ENCODE peak calls at places on chromosome 2, in seven cellular contexts. One of them, this sample, is unnamed.

GRCh38 chr2:198490748-198491147 is 686.4 kb downstream of the PLCL1 start:
- DNase-seq in NCI-H510A: no peak
- DNase-seq in M059J: no peak
- DNase-seq in AG04449: no peak
- DNase-seq in stimulated activated CD8-positive, alpha-beta memory T cell treated with anti-CD3 and anti-CD28 coated beads, Interleukin-15, amount 100 ng/mL, for 24 hours: no peak
- DNase-seq in fibroblast of lung: no peak
- DNase-seq in COLO829: no peak
- DNase-seq in this sample: no peak

GRCh38 chr2:140247451-140248205 is 1467.4 kb upstream of the NXPH2 start:
- DNase-seq in NCI-H510A: no peak
- DNase-seq in AG04449: no peak
- DNase-seq in fibroblast of lung: peak
- DNase-seq in COLO829: no peak
- DNase-seq in stimulated activated CD8-positive, alpha-beta memory T cell treated with anti-CD3 and anti-CD28 coated beads, Interleukin-15, amount 100 ng/mL, for 24 hours: no peak
- DNase-seq in M059J: no peak
- DNase-seq in this sample: peak

GRCh38 chr2:201406077-201406662 is 45.1 kb downstream of the TRAK2 start:
- DNase-seq in AG04449: peak
- DNase-seq in stimulated activated CD8-positive, alpha-beta memory T cell treated with anti-CD3 and anti-CD28 coated beads, Interleukin-15, amount 100 ng/mL, for 24 hours: no peak
- DNase-seq in M059J: peak
- DNase-seq in NCI-H510A: no peak
- DNase-seq in COLO829: peak
- DNase-seq in fibroblast of lung: peak
- DNase-seq in this sample: peak

GRCh38 chr2:28293416-28293815 is 99.2 kb upstream of the FOSL2 start:
- DNase-seq in AG04449: no peak
- DNase-seq in NCI-H510A: no peak
- DNase-seq in M059J: peak
- DNase-seq in stimulated activated CD8-positive, alpha-beta memory T cell treated with anti-CD3 and anti-CD28 coated beads, Interleukin-15, amount 100 ng/mL, for 24 hours: no peak
- DNase-seq in fibroblast of lung: no peak
- DNase-seq in COLO829: no peak
- DNase-seq in this sample: no peak

GRCh38 chr2:222257645-222258044 is 41.2 kb downstream of the PAX3 start:
- DNase-seq in COLO829: no peak
- DNase-seq in stimulated activated CD8-positive, alpha-beta memory T cell treated with anti-CD3 and anti-CD28 coated beads, Interleukin-15, amount 100 ng/mL, for 24 hours: no peak
- DNase-seq in fibroblast of lung: no peak
- DNase-seq in NCI-H510A: no peak
- DNase-seq in AG04449: no peak
- DNase-seq in M059J: no peak
- DNase-seq in this sample: no peak

GRCh38 chr2:219736196-219736595 is 108.8 kb downstream of the SLC4A3 start:
- DNase-seq in M059J: peak
- DNase-seq in COLO829: peak
- DNase-seq in AG04449: no peak
- DNase-seq in stimulated activated CD8-positive, alpha-beta memory T cell treated with anti-CD3 and anti-CD28 coated beads, Interleukin-15, amount 100 ng/mL, for 24 hours: no peak
- DNase-seq in fibroblast of lung: peak
- DNase-seq in NCI-H510A: peak
- DNase-seq in this sample: peak

GRCh38 chr2:101946372-101946771 is 45.4 kb upstream of the IL1R2 start:
- DNase-seq in M059J: no peak
- DNase-seq in fibroblast of lung: no peak
- DNase-seq in NCI-H510A: no peak
- DNase-seq in COLO829: no peak
- DNase-seq in stimulated activated CD8-positive, alpha-beta memory T cell treated with anti-CD3 and anti-CD28 coated beads, Interleukin-15, amount 100 ng/mL, for 24 hours: no peak
- DNase-seq in AG04449: no peak
- DNase-seq in this sample: no peak

GRCh38 chr2:29502452-29502851 is 387.2 kb downstream of the CLIP4 start:
- DNase-seq in NCI-H510A: no peak
- DNase-seq in stimulated activated CD8-positive, alpha-beta memory T cell treated with anti-CD3 and anti-CD28 coated beads, Interleukin-15, amount 100 ng/mL, for 24 hours: no peak
- DNase-seq in COLO829: no peak
- DNase-seq in fibroblast of lung: no peak
- DNase-seq in AG04449: no peak
- DNase-seq in M059J: peak
- DNase-seq in this sample: peak

GRCh38 chr2:11974573-11974972 is 228.1 kb downstream of the LPIN1 start:
- DNase-seq in M059J: no peak
- DNase-seq in AG04449: no peak
- DNase-seq in stimulated activated CD8-positive, alpha-beta memory T cell treated with anti-CD3 and anti-CD28 coated beads, Interleukin-15, amount 100 ng/mL, for 24 hours: no peak
- DNase-seq in NCI-H510A: no peak
- DNase-seq in COLO829: no peak
- DNase-seq in fibroblast of lung: no peak
- DNase-seq in this sample: no peak

GRCh38 chr2:121771976-121772742 is 16.7 kb downstream of the TSN start:
- DNase-seq in NCI-H510A: no peak
- DNase-seq in fibroblast of lung: peak
- DNase-seq in M059J: no peak
- DNase-seq in AG04449: no peak
- DNase-seq in stimulated activated CD8-positive, alpha-beta memory T cell treated with anti-CD3 and anti-CD28 coated beads, Interleukin-15, amount 100 ng/mL, for 24 hours: no peak
- DNase-seq in COLO829: no peak
- DNase-seq in this sample: no peak

GRCh38 chr2:28004086-28004485 is 113.6 kb downstream of the BABAM2 start:
- DNase-seq in COLO829: no peak
- DNase-seq in stimulated activated CD8-positive, alpha-beta memory T cell treated with anti-CD3 and anti-CD28 coated beads, Interleukin-15, amount 100 ng/mL, for 24 hours: no peak
- DNase-seq in M059J: peak
- DNase-seq in fibroblast of lung: peak
- DNase-seq in NCI-H510A: no peak
- DNase-seq in AG04449: peak
- DNase-seq in this sample: peak

GRCh38 chr2:238528953-238529781 is 102.4 kb downstream of the ASB1 start:
- DNase-seq in fibroblast of lung: peak
- DNase-seq in AG04449: peak
- DNase-seq in COLO829: peak
- DNase-seq in M059J: peak
- DNase-seq in stimulated activated CD8-positive, alpha-beta memory T cell treated with anti-CD3 and anti-CD28 coated beads, Interleukin-15, amount 100 ng/mL, for 24 hours: no peak
- DNase-seq in NCI-H510A: peak
- DNase-seq in this sample: peak

GRCh38 chr2:223054193-223054781 is 2.3 kb downstream of the KCNE4 start:
- DNase-seq in COLO829: no peak
- DNase-seq in stimulated activated CD8-positive, alpha-beta memory T cell treated with anti-CD3 and anti-CD28 coated beads, Interleukin-15, amount 100 ng/mL, for 24 hours: no peak
- DNase-seq in M059J: peak
- DNase-seq in NCI-H510A: no peak
- DNase-seq in AG04449: peak
- DNase-seq in fibroblast of lung: peak
- DNase-seq in this sample: peak

GRCh38 chr2:128506127-128506526 is 187.5 kb upstream of the HS6ST1 start:
- DNase-seq in AG04449: no peak
- DNase-seq in M059J: no peak
- DNase-seq in fibroblast of lung: no peak
- DNase-seq in COLO829: no peak
- DNase-seq in stimulated activated CD8-positive, alpha-beta memory T cell treated with anti-CD3 and anti-CD28 coated beads, Interleukin-15, amount 100 ng/mL, for 24 hours: no peak
- DNase-seq in NCI-H510A: no peak
- DNase-seq in this sample: no peak

GRCh38 chr2:235535423-235536130 is 41.7 kb downstream of the AGAP1 start:
- DNase-seq in AG04449: no peak
- DNase-seq in M059J: no peak
- DNase-seq in stimulated activated CD8-positive, alpha-beta memory T cell treated with anti-CD3 and anti-CD28 coated beads, Interleukin-15, amount 100 ng/mL, for 24 hours: no peak
- DNase-seq in fibroblast of lung: no peak
- DNase-seq in NCI-H510A: no peak
- DNase-seq in COLO829: no peak
- DNase-seq in this sample: no peak

GRCh38 chr2:40406485-40407289 is 45.2 kb downstream of the SLC8A1 start:
- DNase-seq in COLO829: no peak
- DNase-seq in NCI-H510A: no peak
- DNase-seq in AG04449: no peak
- DNase-seq in stimulated activated CD8-positive, alpha-beta memory T cell treated with anti-CD3 and anti-CD28 coated beads, Interleukin-15, amount 100 ng/mL, for 24 hours: no peak
- DNase-seq in M059J: no peak
- DNase-seq in fibroblast of lung: no peak
- DNase-seq in this sample: no peak

GRCh38 chr2:79630060-79630459 is 117.2 kb downstream of the CTNNA2 start:
- DNase-seq in NCI-H510A: no peak
- DNase-seq in COLO829: no peak
- DNase-seq in AG04449: no peak
- DNase-seq in fibroblast of lung: no peak
- DNase-seq in stimulated activated CD8-positive, alpha-beta memory T cell treated with anti-CD3 and anti-CD28 coated beads, Interleukin-15, amount 100 ng/mL, for 24 hours: no peak
- DNase-seq in M059J: peak
- DNase-seq in this sample: no peak

GRCh38 chr2:99977947-99978346 is 164.4 kb downstream of the AFF3 start:
- DNase-seq in COLO829: no peak
- DNase-seq in M059J: no peak
- DNase-seq in NCI-H510A: no peak
- DNase-seq in fibroblast of lung: no peak
- DNase-seq in stimulated activated CD8-positive, alpha-beta memory T cell treated with anti-CD3 and anti-CD28 coated beads, Interleukin-15, amount 100 ng/mL, for 24 hours: no peak
- DNase-seq in AG04449: no peak
- DNase-seq in this sample: no peak

GRCh38 chr2:460861-461260 is 173.0 kb upstream of the ALKAL2 start:
- DNase-seq in AG04449: no peak
- DNase-seq in COLO829: no peak
- DNase-seq in NCI-H510A: no peak
- DNase-seq in M059J: peak
- DNase-seq in stimulated activated CD8-positive, alpha-beta memory T cell treated with anti-CD3 and anti-CD28 coated beads, Interleukin-15, amount 100 ng/mL, for 24 hours: no peak
- DNase-seq in fibroblast of lung: peak
- DNase-seq in this sample: no peak

This sample was measured in fibroblast of the aortic adventitia.